ENCODE peak calls at places on chromosomes 5 and 9, in five cellular contexts. One of them, this sample, is unnamed.

GRCh38 chr9:135448570-135449180 is 30.9 kb upstream of the PPP1R26 start:
- DNase-seq in A549: no peak
- DNase-seq in NB4: no peak
- DNase-seq in EH: peak
- DNase-seq in T-helper 2 cell: no peak
- DNase-seq in this sample: no peak

GRCh38 chr5:123044926-123045617 is 8.5 kb upstream of the PPIC start:
- DNase-seq in A549: no peak
- DNase-seq in NB4: no peak
- DNase-seq in EH: no peak
- DNase-seq in T-helper 2 cell: no peak
- DNase-seq in this sample: no peak

GRCh38 chr5:171924493-171925122 is 81.8 kb downstream of the FBXW11 start:
- DNase-seq in A549: no peak
- DNase-seq in NB4: no peak
- DNase-seq in EH: no peak
- DNase-seq in T-helper 2 cell: no peak
- DNase-seq in this sample: no peak

GRCh38 chr9:106307670-106308069 is 555.3 kb upstream of the ZNF462 start:
- DNase-seq in A549: no peak
- DNase-seq in NB4: peak
- DNase-seq in EH: no peak
- DNase-seq in T-helper 2 cell: no peak
- DNase-seq in this sample: no peak

GRCh38 chr9:127198587-127198986 is 66.0 kb upstream of the GARNL3 start:
- DNase-seq in A549: no peak
- DNase-seq in NB4: no peak
- DNase-seq in EH: no peak
- DNase-seq in T-helper 2 cell: no peak
- DNase-seq in this sample: no peak

GRCh38 chr5:61919920-61920319 is 386.1 kb upstream of the KIF2A start:
- DNase-seq in A549: no peak
- DNase-seq in NB4: no peak
- DNase-seq in EH: no peak
- DNase-seq in T-helper 2 cell: no peak
- DNase-seq in this sample: no peak

GRCh38 chr9:87516222-87516930 is 18.7 kb downstream of the DAPK1 start:
- DNase-seq in A549: no peak
- DNase-seq in NB4: peak
- DNase-seq in EH: peak
- DNase-seq in T-helper 2 cell: no peak
- DNase-seq in this sample: no peak

GRCh38 chr9:96186601-96187011 is 115.4 kb downstream of the HSD17B3 start:
- DNase-seq in A549: no peak
- DNase-seq in NB4: no peak
- DNase-seq in EH: no peak
- DNase-seq in T-helper 2 cell: no peak
- DNase-seq in this sample: no peak

GRCh38 chr5:104347119-104347708 is 784.6 kb upstream of the NUDT12 start:
- DNase-seq in A549: no peak
- DNase-seq in NB4: peak
- DNase-seq in EH: peak
- DNase-seq in T-helper 2 cell: no peak
- DNase-seq in this sample: no peak

GRCh38 chr5:98940586-98940985 is 11.8 kb upstream of the CHD1 start:
- DNase-seq in A549: no peak
- DNase-seq in NB4: no peak
- DNase-seq in EH: peak
- DNase-seq in T-helper 2 cell: no peak
- DNase-seq in this sample: no peak

GRCh38 chr9:136947955-136948510 is 3.0 kb downstream of the C8G start:
- DNase-seq in A549: peak
- DNase-seq in NB4: peak
- DNase-seq in EH: peak
- DNase-seq in T-helper 2 cell: peak
- DNase-seq in this sample: no peak

GRCh38 chr5:62732677-62733121 is 154.1 kb downstream of the LRRC70 start:
- DNase-seq in A549: no peak
- DNase-seq in NB4: peak
- DNase-seq in EH: peak
- DNase-seq in T-helper 2 cell: no peak
- DNase-seq in this sample: no peak

GRCh38 chr9:99158629-99159028 is 53.7 kb downstream of the TGFBR1 start:
- DNase-seq in A549: no peak
- DNase-seq in NB4: no peak
- DNase-seq in EH: peak
- DNase-seq in T-helper 2 cell: no peak
- DNase-seq in this sample: no peak

GRCh38 chr9:110303136-110303535 is 34.5 kb downstream of the TXNDC8 start:
- DNase-seq in A549: no peak
- DNase-seq in NB4: peak
- DNase-seq in EH: peak
- DNase-seq in T-helper 2 cell: no peak
- DNase-seq in this sample: no peak

GRCh38 chr5:79876510-79876909 is 114.6 kb downstream of the MTX3 start:
- DNase-seq in A549: no peak
- DNase-seq in NB4: no peak
- DNase-seq in EH: peak
- DNase-seq in T-helper 2 cell: no peak
- DNase-seq in this sample: no peak

GRCh38 chr9:38432922-38433510 is 8.8 kb upstream of the IGFBPL1 start:
- DNase-seq in A549: peak
- DNase-seq in NB4: peak
- DNase-seq in EH: peak
- DNase-seq in T-helper 2 cell: no peak
- DNase-seq in this sample: no peak

GRCh38 chr5:110335361-110336046 is 391.0 kb downstream of the TMEM232 start:
- DNase-seq in A549: no peak
- DNase-seq in NB4: no peak
- DNase-seq in EH: peak
- DNase-seq in T-helper 2 cell: no peak
- DNase-seq in this sample: no peak

GRCh38 chr5:87243161-87243877 is 24.4 kb upstream of the RASA1 start:
- DNase-seq in A549: no peak
- DNase-seq in NB4: peak
- DNase-seq in EH: peak
- DNase-seq in T-helper 2 cell: no peak
- DNase-seq in this sample: no peak

GRCh38 chr5:133240425-133241091 is 188.7 kb downstream of the HSPA4 start:
- DNase-seq in A549: peak
- DNase-seq in NB4: peak
- DNase-seq in EH: peak
- DNase-seq in T-helper 2 cell: no peak
- DNase-seq in this sample: no peak

GRCh38 chr9:17291766-17292165 is 156.9 kb downstream of the CNTLN start:
- DNase-seq in A549: no peak
- DNase-seq in NB4: no peak
- DNase-seq in EH: peak
- DNase-seq in T-helper 2 cell: no peak
- DNase-seq in this sample: no peak

GRCh38 chr9:16426716-16427115 is 443.8 kb downstream of the BNC2 start:
- DNase-seq in A549: no peak
- DNase-seq in NB4: no peak
- DNase-seq in EH: no peak
- DNase-seq in T-helper 2 cell: no peak
- DNase-seq in this sample: no peak

GRCh38 chr5:33180900-33181299 is 259.9 kb upstream of the TARS1 start:
- DNase-seq in A549: peak
- DNase-seq in NB4: peak
- DNase-seq in EH: peak
- DNase-seq in T-helper 2 cell: no peak
- DNase-seq in this sample: no peak

GRCh38 chr5:58261605-58262004 is 198.3 kb downstream of the PLK2 start:
- DNase-seq in A549: no peak
- DNase-seq in NB4: no peak
- DNase-seq in EH: peak
- DNase-seq in T-helper 2 cell: no peak
- DNase-seq in this sample: no peak

GRCh38 chr9:127778280-127779135 is at the start of gene SH2D3C:
- DNase-seq in A549: no peak
- DNase-seq in NB4: peak
- DNase-seq in EH: no peak
- DNase-seq in T-helper 2 cell: peak
- DNase-seq in this sample: no peak

GRCh38 chr5:17118631-17119030 is 98.8 kb upstream of the BASP1 start:
- DNase-seq in A549: peak
- DNase-seq in NB4: peak
- DNase-seq in EH: peak
- DNase-seq in T-helper 2 cell: no peak
- DNase-seq in this sample: no peak

GRCh38 chr5:93584531-93585053 is 1.6 kb downstream of the NR2F1 start:
- DNase-seq in A549: no peak
- DNase-seq in NB4: no peak
- DNase-seq in EH: no peak
- DNase-seq in T-helper 2 cell: no peak
- DNase-seq in this sample: no peak

GRCh38 chr5:74318985-74319563 is 321.5 kb downstream of the ENC1 start:
- DNase-seq in A549: no peak
- DNase-seq in NB4: no peak
- DNase-seq in EH: peak
- DNase-seq in T-helper 2 cell: no peak
- DNase-seq in this sample: no peak

GRCh38 chr5:58088941-58089340 is 370.9 kb downstream of the PLK2 start:
- DNase-seq in A549: no peak
- DNase-seq in NB4: no peak
- DNase-seq in EH: no peak
- DNase-seq in T-helper 2 cell: no peak
- DNase-seq in this sample: no peak

GRCh38 chr5:134948929-134949328 is 18.8 kb upstream of the CATSPER3 start:
- DNase-seq in A549: no peak
- DNase-seq in NB4: no peak
- DNase-seq in EH: peak
- DNase-seq in T-helper 2 cell: no peak
- DNase-seq in this sample: no peak

GRCh38 chr5:176410486-176411180 is 5.7 kb downstream of the CLTB start:
- DNase-seq in A549: no peak
- DNase-seq in NB4: no peak
- DNase-seq in EH: no peak
- DNase-seq in T-helper 2 cell: no peak
- DNase-seq in this sample: no peak

GRCh38 chr5:54993318-54993717 is 7.9 kb upstream of the ESM1 start:
- DNase-seq in A549: no peak
- DNase-seq in NB4: no peak
- DNase-seq in EH: peak
- DNase-seq in T-helper 2 cell: no peak
- DNase-seq in this sample: no peak

GRCh38 chr9:98549401-98549800 is 159.3 kb downstream of the GABBR2 start:
- DNase-seq in A549: no peak
- DNase-seq in NB4: no peak
- DNase-seq in EH: no peak
- DNase-seq in T-helper 2 cell: no peak
- DNase-seq in this sample: no peak

GRCh38 chr9:102113191-102113590 is 374.7 kb upstream of the GRIN3A start:
- DNase-seq in A549: no peak
- DNase-seq in NB4: no peak
- DNase-seq in EH: no peak
- DNase-seq in T-helper 2 cell: no peak
- DNase-seq in this sample: no peak